ENCODE peak calls at places on chromosomes 6 and 20, in four cellular contexts. U is MM.1S, D is tibial nerve, L is GM23248. H is an unnamed sample.

GRCh38 chr20:59035381-59035780 is 3.2 kb upstream of the ATP5F1E start:
- DNase-seq in L (no peak), U (no peak), D (no peak), H (no peak)

GRCh38 chr20:51386586-51386985 is 155.9 kb downstream of the NFATC2 start:
- DNase-seq in U (no peak), L (no peak), D (no peak), H (no peak)

GRCh38 chr6:56026461-56027180 is 151.2 kb upstream of the BMP5 start:
- DNase-seq in U (no peak), L (no peak), D (no peak), H (peak; percentile 74)

GRCh38 chr6:130020106-130020851 is 1.9 kb downstream of the L3MBTL3 start:
- DNase-seq in U (no peak), D (peak; percentile 13), L (peak; percentile 59), H (no peak)

GRCh38 chr6:149717588-149718458 is at the start of gene LATS1:
- DNase-seq in U (peak; percentile 72), L (peak; percentile 95), D (peak; percentile 84), H (peak; percentile 70)

GRCh38 chr6:1316482-1317220 is 4.8 kb downstream of the FOXQ1 start:
- DNase-seq in U (no peak), D (no peak), L (peak; percentile 52), H (no peak)

GRCh38 chr20:21548390-21549035 is 34.6 kb upstream of the NKX2-2 start:
- DNase-seq in L (no peak), U (peak; percentile 93), D (no peak), H (no peak)

GRCh38 chr6:88177961-88178464 is 11.9 kb upstream of the CNR1 start:
- DNase-seq in D (no peak), U (no peak), L (peak; percentile 45), H (peak; percentile 65)

GRCh38 chr20:5947276-5947675 is 3.1 kb downstream of the TRMT6 start:
- DNase-seq in U (no peak), D (no peak), L (peak; percentile 52), H (no peak)

GRCh38 chr6:17334265-17334664 is 53.1 kb downstream of the RBM24 start:
- DNase-seq in D (no peak), L (peak; percentile 40), U (no peak), H (peak; percentile 45)

GRCh38 chr20:381581-382290 is 1.2 kb downstream of the TRIB3 start:
- DNase-seq in L (peak; percentile 82), U (peak; percentile 93), D (peak; percentile 32), H (peak; percentile 50)

GRCh38 chr6:5151955-5152401 is 66.8 kb downstream of the PPP1R3G start:
- DNase-seq in L (peak; percentile 94), U (no peak), D (no peak), H (peak; percentile 91)

GRCh38 chr6:123594776-123595175 is 42.0 kb downstream of the TRDN start:
- DNase-seq in D (no peak), U (peak; percentile 22), L (no peak), H (no peak)

GRCh38 chr6:31175961-31176360 is 5.5 kb upstream of the POU5F1 start:
- DNase-seq in D (no peak), L (peak; percentile 69), U (no peak), H (peak; percentile 32)

GRCh38 chr6:127494240-127494767 is 24.8 kb downstream of the MTCL3 start:
- DNase-seq in U (no peak), L (no peak), D (no peak), H (no peak)

GRCh38 chr6:34508425-34508824 is 42.5 kb downstream of the PACSIN1 start:
- DNase-seq in L (peak; percentile 22), U (no peak), D (no peak), H (no peak)

GRCh38 chr6:140140891-140141290 is 766.4 kb upstream of the CITED2 start:
- DNase-seq in U (no peak), L (no peak), D (no peak), H (no peak)

GRCh38 chr20:20277772-20278382 is 90.0 kb upstream of the INSM1 start:
- DNase-seq in L (no peak), D (no peak), U (no peak), H (no peak)

GRCh38 chr6:161828355-161828754 is 554.5 kb upstream of the AGPAT4 start:
- DNase-seq in U (no peak), D (no peak), L (no peak), H (no peak)

GRCh38 chr6:111628117-111628866 is 22.6 kb upstream of the TRAF3IP2 start:
- DNase-seq in L (peak; percentile 72), U (no peak), D (peak; percentile 35), H (no peak)

GRCh38 chr20:41622584-41622983 is 4.4 kb upstream of the CHD6 start:
- DNase-seq in U (no peak), D (no peak), L (no peak), H (no peak)

GRCh38 chr6:17931227-17931626 is 56.2 kb downstream of the KIF13A start:
- DNase-seq in D (no peak), U (no peak), L (no peak), H (no peak)

GRCh38 chr6:133359256-133359655 is 118.1 kb downstream of the EYA4 start:
- DNase-seq in D (no peak), U (no peak), L (no peak), H (no peak)

GRCh38 chr6:38138374-38138773 is 318.8 kb downstream of the ZFAND3 start:
- DNase-seq in D (no peak), L (no peak), U (no peak), H (no peak)

GRCh38 chr20:62770111-62770910 is 26.0 kb upstream of the MRGBP start:
- DNase-seq in D (no peak), U (no peak), L (no peak), H (no peak)

GRCh38 chr6:111841822-111842221 is 31.4 kb downstream of the FYN start:
- DNase-seq in D (peak; percentile 39), U (no peak), L (no peak), H (peak; percentile 86)

GRCh38 chr20:11718474-11719094 is 199.1 kb upstream of the BTBD3 start:
- DNase-seq in U (no peak), D (no peak), L (no peak), H (no peak)

GRCh38 chr6:116695398-116695797 is 14.4 kb downstream of the KPNA5 start:
- DNase-seq in L (no peak), D (no peak), U (peak; percentile 50), H (no peak)

GRCh38 chr20:32564921-32565734 is 20.0 kb downstream of the NOL4L start:
- DNase-seq in D (peak; percentile 30), L (no peak), U (no peak), H (no peak)

GRCh38 chr6:28816909-28817807 is 106.6 kb downstream of the TRIM27 start:
- DNase-seq in D (no peak), U (no peak), L (peak; percentile 71), H (peak; percentile 90)

GRCh38 chr20:31473331-31474096 is 1.4 kb downstream of the DEFB124 start:
- DNase-seq in D (no peak), U (no peak), L (peak; percentile 6), H (no peak)

GRCh38 chr20:31475032-31475431 is at the start of the genes DEFB124 and REM1:
- DNase-seq in L (no peak), D (no peak), U (peak; percentile 26), H (no peak)

GRCh38 chr20:31474097-31474436 is 860 bp downstream of the DEFB124 start:
- DNase-seq in U (peak; percentile 27), L (no peak), D (no peak), H (no peak)

GRCh38 chr20:31475472-31476312 is 604 bp downstream of the REM1 start:
- DNase-seq in U (no peak), L (no peak), D (no peak), H (no peak)

DNA sequence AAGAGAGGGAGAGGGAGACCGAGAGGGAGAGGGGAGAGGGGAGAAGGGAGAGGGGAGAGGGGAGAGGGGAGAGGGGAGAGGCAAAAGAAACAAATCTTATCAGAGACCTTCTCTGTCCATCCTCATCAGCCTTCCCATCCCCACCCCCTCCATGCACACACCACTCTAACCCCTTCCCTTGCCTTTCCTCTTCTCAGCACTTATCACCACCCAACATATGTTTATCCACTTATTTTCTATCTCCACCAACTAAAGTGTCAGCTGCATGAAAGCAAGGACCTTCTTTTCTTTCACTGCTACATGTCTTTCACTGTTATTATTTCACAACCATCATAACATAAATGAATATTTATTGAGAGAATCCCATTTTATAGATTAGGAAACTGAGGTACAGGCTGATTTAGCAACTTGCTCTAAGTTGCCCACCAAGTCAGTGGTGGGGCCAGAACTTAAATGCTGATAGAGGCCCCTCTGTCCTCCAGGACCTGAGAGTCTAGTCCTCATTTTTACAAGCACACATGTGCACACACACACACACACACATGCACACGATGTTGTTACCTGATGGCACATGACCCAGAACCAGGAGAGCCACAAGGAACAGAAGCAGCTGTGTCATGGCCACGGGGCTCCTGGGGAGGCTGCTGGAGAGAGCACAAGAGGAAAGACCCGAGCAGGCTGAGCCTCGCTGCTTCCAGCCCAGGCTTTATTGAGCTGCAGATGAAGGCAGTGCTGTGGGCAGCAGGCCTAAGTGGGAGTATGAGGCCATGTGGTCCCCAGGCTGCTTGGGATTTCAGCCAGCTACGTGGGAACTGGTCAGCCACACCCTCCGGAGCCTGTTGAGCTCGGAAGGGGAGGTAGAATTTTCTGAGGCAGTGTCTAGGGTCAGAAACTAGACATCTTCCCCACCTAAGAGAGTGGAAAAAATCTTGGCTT is 2.3 kb downstream of the DEFB124 start:
- DNase-seq in U (no peak), L (peak; percentile 43), D (no peak), H (no peak)
- H3K27ac ChIP-seq in U (no peak overlapping the region), L (no peak overlapping the region), D (peak overlapping the region; percentile 48), H (no peak overlapping the region)

GRCh38 chr6:159789377-159790148 is at the start of gene TCP1:
- DNase-seq in U (peak; percentile 97), L (peak; percentile 100), D (peak; percentile 99), H (peak; percentile 100)
- H3K36me3 ChIP-seq in U (no peaks in the 10 kb centered on the region), L (peaks cover 51% of the 10 kb centered on the region), D (no peaks in the 10 kb centered on the region), H (peaks cover 35% of the 10 kb centered on the region)

DNA sequence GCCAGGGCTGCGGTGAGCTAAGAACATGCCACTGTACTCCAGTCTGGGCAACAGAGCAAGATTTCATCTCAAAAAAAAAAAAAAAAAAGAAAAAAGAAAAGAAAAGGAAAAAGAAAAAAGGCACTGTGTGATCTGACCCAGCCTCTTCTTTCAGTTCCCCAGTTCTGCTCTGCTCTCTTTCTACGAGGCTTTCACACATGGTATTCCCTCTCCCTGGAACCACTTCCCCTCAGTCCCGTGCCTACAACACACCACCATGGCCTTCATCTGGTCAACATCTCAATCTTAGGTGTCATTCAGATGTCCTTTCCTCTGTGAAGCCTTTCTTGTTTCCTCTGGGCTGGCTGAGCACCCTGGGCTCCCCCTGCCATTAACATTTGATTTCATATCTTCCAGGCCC is 2.3 kb upstream of the DSN1 start:
- DNase-seq in D (no peak), L (no peak), U (no peak), H (no peak)
- H3K27ac ChIP-seq in D (no peak overlapping the region), L (no peak overlapping the region), U (no peak overlapping the region), H (no peak overlapping the region)

GRCh38 chr20:3282271-3283221 is 43.6 kb upstream of the SLC4A11 start:
- DNase-seq in U (no peak), D (no peak), L (no peak), H (no peak)

GRCh38 chr20:3283222-3283820 is 44.3 kb upstream of the SLC4A11 start:
- DNase-seq in D (no peak), L (no peak), U (no peak), H (no peak)

GRCh38 chr20:3276400-3277015 is 37.5 kb upstream of the SLC4A11 start:
- DNase-seq in D (no peak), U (peak; percentile 25), L (peak; percentile 37), H (peak; percentile 14)

GRCh38 chr20:3277686-3278465 is 38.9 kb upstream of the SLC4A11 start:
- DNase-seq in D (no peak), L (no peak), U (no peak), H (no peak)

DNA sequence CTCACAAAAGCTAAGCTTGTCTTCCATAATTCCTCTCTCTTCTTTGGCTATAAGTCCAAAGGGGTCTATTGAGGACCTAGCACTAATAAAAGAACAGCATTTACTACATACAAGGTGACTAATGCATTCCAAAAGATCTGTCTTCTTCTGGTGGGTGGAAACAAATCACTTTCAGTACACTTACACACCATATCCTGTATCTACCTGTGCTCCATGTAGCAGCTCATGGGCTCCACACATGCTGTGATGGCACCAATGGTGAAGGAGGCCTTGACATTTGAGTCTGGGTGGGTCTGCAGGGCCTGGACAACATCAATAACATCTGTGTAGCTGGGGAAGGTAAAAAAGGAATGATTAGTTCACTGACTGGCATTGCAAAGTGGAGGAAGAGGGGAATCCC is 42.4 kb upstream of the SLC4A11 start:
- DNase-seq in L (no peak), U (no peak), D (no peak), H (no peak)
- H3K36me3 ChIP-seq in L (peaks cover 29% of the 10 kb centered on the region), U (no peaks in the 10 kb centered on the region), D (no peaks in the 10 kb centered on the region), H (peaks cover 48% of the 10 kb centered on the region)

H was measured in brain microvascular endothelial cell.